ENCODE peak calls at places on chromosomes 16 and 17, in four cellular contexts. J is tibial nerve, Y is stomach, R is heart left ventricle. N is an unnamed sample.

GRCh38 chr17:75983501-75984181 is 4.6 kb downstream of the TEN1 start:
- DNase-seq in J (no peak), Y (peak), R (no peak), N (peak)

GRCh38 chr16:89210904-89211515 is 6.5 kb upstream of the ZNF778 start:
- DNase-seq in J (no peak), Y (no peak), R (no peak), N (no peak)

GRCh38 chr16:47866431-47866830 is 289.4 kb downstream of the ABCC12 start:
- DNase-seq in J (no peak), Y (no peak), R (no peak), N (no peak)

GRCh38 chr17:82917656-82918345 is 78.0 kb upstream of the ZNF750 start:
- DNase-seq in J (no peak), Y (no peak), R (no peak), N (peak)

GRCh38 chr17:31540602-31541307 is 149.3 kb downstream of the RAB11FIP4 start:
- DNase-seq in J (no peak), Y (no peak), R (no peak), N (no peak)

GRCh38 chr16:31476305-31477219 is 4.6 kb downstream of the TGFB1I1 start:
- DNase-seq in J (peak), Y (peak), R (peak), N (peak)

GRCh38 chr17:55634702-55635101 is 88.0 kb downstream of the TMEM100 start:
- DNase-seq in J (no peak), Y (no peak), R (no peak), N (no peak)

GRCh38 chr16:12119562-12119961 is 143.0 kb downstream of the SNX29 start:
- DNase-seq in J (no peak), Y (peak), R (peak), N (no peak)

GRCh38 chr16:84916156-84916555 is 95.2 kb downstream of the ZDHHC7 start:
- DNase-seq in J (no peak), Y (no peak), R (no peak), N (no peak)

GRCh38 chr16:64162613-64163375 is 959.1 kb downstream of the CDH11 start:
- DNase-seq in J (no peak), Y (no peak), R (no peak), N (no peak)

GRCh38 chr17:4405038-4405669 is 28.6 kb upstream of the SPNS3 start:
- DNase-seq in J (no peak), Y (no peak), R (no peak), N (no peak)

GRCh38 chr17:7992924-7993323 is 9.5 kb upstream of the GUCY2D start:
- DNase-seq in J (no peak), Y (no peak), R (no peak), N (no peak)

GRCh38 chr17:75207760-75208159 is 2.3 kb downstream of the NUP85 start:
- DNase-seq in J (no peak), Y (no peak), R (no peak), N (no peak)

GRCh38 chr17:61724777-61725176 is 133.8 kb upstream of the NACA2 start:
- DNase-seq in J (no peak), Y (no peak), R (no peak), N (no peak)

GRCh38 chr17:72697602-72698146 is 394.8 kb downstream of the SLC39A11 start:
- DNase-seq in J (no peak), Y (no peak), R (no peak), N (no peak)

GRCh38 chr17:60386475-60387058 is 5.4 kb downstream of the USP32 start:
- DNase-seq in J (no peak), Y (no peak), R (no peak), N (no peak)

GRCh38 chr17:77451894-77452852 is 311.4 kb downstream of the SEC14L1 start:
- DNase-seq in J (peak), Y (peak), R (peak), N (peak)

GRCh38 chr17:20095366-20096080 is 86.4 kb downstream of the SPECC1 start:
- DNase-seq in J (peak), Y (peak), R (peak), N (peak)

GRCh38 chr17:12987120-12987519 is 30.7 kb downstream of the ELAC2 start:
- DNase-seq in J (no peak), Y (no peak), R (no peak), N (no peak)

GRCh38 chr16:56671706-56672105 is 2.1 kb downstream of the MT1H start:
- DNase-seq in J (no peak), Y (no peak), R (no peak), N (no peak)

GRCh38 chr16:57194512-57194911 is 8.4 kb downstream of the RSPRY1 start:
- DNase-seq in J (no peak), Y (no peak), R (no peak), N (no peak)

GRCh38 chr17:9055281-9055680 is 34.0 kb downstream of the NTN1 start:
- DNase-seq in J (no peak), Y (no peak), R (no peak), N (no peak)

GRCh38 chr16:85253127-85253941 is 141.1 kb upstream of the CIBAR2 start:
- DNase-seq in J (no peak), Y (peak), R (no peak), N (peak)

GRCh38 chr17:40063915-40064531 is 1.3 kb downstream of the THRA start:
- DNase-seq in J (no peak), Y (no peak), R (peak), N (peak)

GRCh38 chr16:11796227-11797165 is 562 bp downstream of the ZC3H7A start:
- DNase-seq in J (peak), Y (peak), R (peak), N (peak)

GRCh38 chr16:28052274-28053128 is 11.0 kb downstream of the GSG1L start:
- DNase-seq in J (no peak), Y (no peak), R (no peak), N (no peak)

GRCh38 chr17:73566905-73567782 is 77.1 kb downstream of the SDK2 start:
- DNase-seq in J (no peak), Y (no peak), R (no peak), N (no peak)

GRCh38 chr16:28291651-28292626 is at the start of gene SBK1:
- DNase-seq in J (peak), Y (peak), R (peak), N (peak)

GRCh38 chr17:58756246-58757161 is 850 bp downstream of the PPM1E start:
- DNase-seq in J (no peak), Y (no peak), R (no peak), N (no peak)

DNA sequence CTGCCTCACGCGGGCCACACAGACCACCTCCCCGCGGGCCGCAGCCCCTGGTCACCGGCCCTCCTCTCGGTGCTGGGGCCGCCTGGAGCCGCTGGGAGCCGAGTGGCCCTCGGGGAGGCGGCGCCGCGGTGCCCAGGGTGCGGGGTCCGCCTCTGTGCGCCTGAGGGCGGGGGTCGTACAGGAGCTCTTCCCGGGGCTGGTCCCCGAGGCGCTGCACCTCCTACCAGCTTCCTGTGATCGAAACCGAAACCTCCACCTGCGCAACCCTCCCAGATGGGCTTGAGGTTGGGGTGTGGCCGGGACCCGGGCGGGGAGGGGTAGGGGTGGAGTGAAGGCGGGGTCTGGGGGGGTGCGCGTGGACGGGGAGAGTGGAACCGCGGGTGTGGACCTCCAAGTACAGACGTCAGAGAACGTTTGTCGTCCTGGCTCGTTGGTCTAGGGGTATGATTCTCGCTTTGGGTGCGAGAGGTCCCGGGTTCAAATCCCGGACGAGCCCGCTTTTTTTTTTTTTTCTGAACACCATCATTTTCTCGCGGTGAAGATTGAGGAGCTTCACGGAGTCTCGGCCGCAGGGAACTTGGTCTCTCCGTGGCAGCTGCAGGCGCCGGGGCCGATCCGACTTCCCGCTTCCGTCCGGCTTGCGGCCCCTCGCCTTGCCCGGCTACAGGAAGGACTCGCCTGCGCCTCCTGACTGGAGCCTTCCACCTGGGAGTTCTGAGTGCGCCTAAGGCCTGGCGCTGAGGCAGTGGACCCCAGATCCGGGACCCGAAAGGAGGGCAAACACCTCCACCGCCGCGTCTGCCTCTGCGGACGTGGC is 23.9 kb downstream of the ZNF213 start:
- DNase-seq in J (peak), Y (peak), R (peak), N (peak)
- TF ChIP-seq POLR2A in J (no peak), Y (no peak), R (no peak), N (peak)

GRCh38 chr17:70050192-70050591 is 24.8 kb upstream of the KCNJ16 start:
- DNase-seq in J (no peak), Y (no peak), R (no peak), N (no peak)
- TF ChIP-seq POLR2A in J (no peak), Y (no peak), R (no peak), N (no peak)

DNA sequence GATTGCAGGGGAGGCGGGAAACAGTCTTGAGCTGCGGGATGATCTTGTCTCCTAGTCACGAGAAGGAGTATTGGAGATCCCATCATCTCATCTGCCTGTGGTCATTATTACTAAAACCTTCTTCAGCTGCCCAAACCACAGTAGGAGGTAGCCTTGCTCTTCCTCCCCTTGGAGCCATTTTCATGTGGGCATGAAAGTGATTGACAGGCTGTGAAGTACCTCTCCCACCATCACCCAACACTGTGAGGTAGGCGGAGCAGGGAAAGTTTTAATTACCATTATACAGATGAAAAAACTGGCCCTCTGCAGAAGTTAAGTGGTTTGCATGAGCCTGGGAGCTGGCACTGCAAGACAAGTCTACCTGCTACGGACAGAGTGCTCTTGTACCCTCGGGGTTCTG is 237.3 kb downstream of the MSI2 start:
- DNase-seq in J (no peak), Y (no peak), R (no peak), N (no peak)
- TF ChIP-seq POLR2A in J (no peak), Y (no peak), R (no peak), N (no peak)

GRCh38 chr16:53207810-53208752 is 153.3 kb downstream of the CHD9 start:
- DNase-seq in J (no peak), Y (peak), R (peak), N (peak)
- TF ChIP-seq POLR2A in J (no peak), Y (no peak), R (no peak), N (peak)

GRCh38 chr17:15409721-15410247 is 57.6 kb downstream of the CDRT4 start:
- DNase-seq in J (peak), Y (no peak), R (peak), N (no peak)
- TF ChIP-seq POLR2A in J (peak), Y (no peak), R (peak), N (no peak)